ENCODE peak calls at places on chromosomes 6 and 20, in eight cellular contexts. V is GM12865; T is stimulated activated CD4-positive, alpha-beta T cell treated with anti-CD3 and anti-CD28 coated beads, Interleukin-15, amount 100 ng/mL, for 1 hour; H is ELR; Z is posterior cingulate gyrus; Y is fibroblast of the aortic adventitia; X is HT1080; L is endodermal cell. N is an unnamed sample.

GRCh38 chr6:113825776-113826175 is 31.4 kb upstream of the MARCKS start:
- DNase-seq in V (no peak), T (no peak), H (peak; percentile 4), Z (peak; percentile 91), Y (peak; percentile 86), X (no peak), L (no peak), N (peak; percentile 54)

GRCh38 chr6:6057442-6058053 is 50.8 kb upstream of the NRN1 start:
- DNase-seq in V (peak; percentile 73), T (no peak), H (peak; percentile 37), Z (no peak), Y (peak; percentile 30), X (peak; percentile 38), L (no peak), N (peak; percentile 52)

GRCh38 chr6:121595646-121596045 is 160.2 kb downstream of the GJA1 start:
- DNase-seq in V (no peak), T (no peak), H (no peak), Z (no peak), Y (no peak), X (no peak), L (no peak), N (no peak)

GRCh38 chr6:29553268-29554057 is 6.1 kb downstream of the UBD start:
- DNase-seq in V (peak; percentile 39), T (peak; percentile 18), H (peak; percentile 20), Z (peak; percentile 83), Y (peak; percentile 46), X (no peak), L (peak; percentile 92), N (peak; percentile 3)

GRCh38 chr6:38907264-38907663 is 141.3 kb upstream of the GLP1R start:
- DNase-seq in V (no peak), T (no peak), H (no peak), Z (no peak), Y (no peak), X (no peak), L (no peak), N (no peak)

GRCh38 chr6:4372866-4373265 is 237.5 kb upstream of the ECI2 start:
- DNase-seq in V (no peak), T (no peak), H (no peak), Z (no peak), Y (no peak), X (no peak), L (peak; percentile 28), N (no peak)

GRCh38 chr6:136225496-136225895 is 24.6 kb downstream of the MTFR2 start:
- DNase-seq in V (no peak), T (no peak), H (peak; percentile 70), Z (no peak), Y (no peak), X (peak; percentile 58), L (no peak), N (peak; percentile 37)

GRCh38 chr6:42041131-42042055 is 8.9 kb upstream of the TAF8 start:
- DNase-seq in V (no peak), T (no peak), H (no peak), Z (peak; percentile 71), Y (peak; percentile 27), X (no peak), L (no peak), N (peak; percentile 11)

GRCh38 chr20:19540401-19540800 is 217.7 kb upstream of the RIN2 start:
- DNase-seq in V (no peak), T (no peak), H (no peak), Z (peak; percentile 86), Y (no peak), X (no peak), L (no peak), N (no peak)

GRCh38 chr6:1561355-1561754 is 48.4 kb upstream of the FOXC1 start:
- DNase-seq in V (no peak), T (no peak), H (no peak), Z (no peak), Y (no peak), X (no peak), L (no peak), N (no peak)

GRCh38 chr20:8790442-8791074 is 278.3 kb upstream of the PLCB4 start:
- DNase-seq in V (peak; percentile 50), T (no peak), H (peak; percentile 60), Z (no peak), Y (peak; percentile 74), X (peak; percentile 49), L (peak; percentile 65), N (peak; percentile 66)

GRCh38 chr6:31042801-31043200 is 32.5 kb downstream of the MUC22 start:
- DNase-seq in V (peak; percentile 49), T (peak; percentile 1), H (peak; percentile 78), Z (no peak), Y (peak; percentile 54), X (peak; percentile 69), L (peak; percentile 89), N (peak; percentile 45)